ENCODE peak calls at places on chromosomes 3 and 15, in four cellular contexts. O is spleen, U is breast epithelium, S is adrenal gland. Q is an unnamed sample.

GRCh38 chr3:142863965-142864924 is 24.6 kb downstream of the PCOLCE2 start:
- DNase-seq in U (no peak), S (no peak), O (no peak), Q (no peak)

GRCh38 chr3:144142151-144142855 is 170.7 kb downstream of the DIPK2A start:
- DNase-seq in S (no peak), O (no peak), U (no peak), Q (no peak)

GRCh38 chr3:19046440-19046839 is 101.9 kb upstream of the KCNH8 start:
- DNase-seq in O (no peak), U (no peak), S (no peak), Q (no peak)

GRCh38 chr15:71115567-71116351 is 488 bp downstream of the THSD4 start:
- DNase-seq in U (peak; percentile 40), O (no peak), S (peak; percentile 44), Q (no peak)

GRCh38 chr15:70248116-70249025 is 150.7 kb upstream of the TLE3 start:
- DNase-seq in S (no peak), O (peak; percentile 71), U (no peak), Q (peak; percentile 49)

GRCh38 chr3:8984081-8984480 is 20.8 kb upstream of the RAD18 start:
- DNase-seq in O (no peak), S (no peak), U (no peak), Q (no peak)

GRCh38 chr3:57281710-57282109 is 10.8 kb downstream of the ASB14 start:
- DNase-seq in O (no peak), U (no peak), S (no peak), Q (no peak)

GRCh38 chr3:105829879-105830622 is 38.8 kb downstream of the CBLB start:
- DNase-seq in S (no peak), U (no peak), O (no peak), Q (no peak)

GRCh38 chr15:45454825-45455224 is 67.7 kb downstream of the SLC30A4 start:
- DNase-seq in S (peak; percentile 24), O (peak; percentile 92), U (peak; percentile 91), Q (peak; percentile 80)

GRCh38 chr3:155658006-155658405 is 86.9 kb downstream of the PLCH1 start:
- DNase-seq in O (no peak), U (no peak), S (no peak), Q (no peak)

GRCh38 chr3:64235605-64236004 is 10.3 kb upstream of the PRICKLE2 start:
- DNase-seq in U (no peak), S (no peak), O (no peak), Q (no peak)

GRCh38 chr15:63630036-63630751 is 33.0 kb downstream of the FBXL22 start:
- DNase-seq in U (no peak), O (no peak), S (no peak), Q (no peak)

GRCh38 chr3:177832862-177833261 is 635.6 kb upstream of the TBL1XR1 start:
- DNase-seq in O (no peak), U (no peak), S (no peak), Q (no peak)

GRCh38 chr15:60703196-60703933 is 224.4 kb upstream of the ICE2 start:
- DNase-seq in S (no peak), U (no peak), O (no peak), Q (no peak)

GRCh38 chr3:194046995-194047681 is 88.8 kb upstream of the HES1 start:
- DNase-seq in U (peak; percentile 62), S (no peak), O (peak; percentile 86), Q (peak; percentile 80)

GRCh38 chr3:194178693-194179092 is 42.7 kb downstream of the HES1 start:
- DNase-seq in U (peak; percentile 28), O (no peak), S (no peak), Q (no peak)

GRCh38 chr15:99704444-99704838 is 28.8 kb downstream of the LYSMD4 start:
- DNase-seq in O (no peak), U (no peak), S (peak; percentile 36), Q (no peak)

GRCh38 chr3:153599685-153600084 is 437.7 kb downstream of the RAP2B start:
- DNase-seq in U (peak; percentile 18), S (peak; percentile 16), O (no peak), Q (no peak)

GRCh38 chr3:165196577-165197561 is 685 bp upstream of the SLITRK3 start:
- DNase-seq in S (no peak), U (no peak), O (no peak), Q (peak; percentile 64)

GRCh38 chr3:186825294-186825821 is 17.2 kb upstream of the ADIPOQ start:
- DNase-seq in S (no peak), U (no peak), O (peak; percentile 81), Q (no peak)

GRCh38 chr15:23859008-23859407 is 171.9 kb upstream of the NDN start:
- DNase-seq in S (no peak), U (no peak), O (no peak), Q (no peak)

GRCh38 chr15:83323296-83323711 is 38.8 kb upstream of the BNC1 start:
- DNase-seq in O (no peak), S (no peak), U (no peak), Q (no peak)

GRCh38 chr3:143120716-143121239 is 1.2 kb downstream of the CHST2 start:
- DNase-seq in U (no peak), S (no peak), O (peak; percentile 89), Q (no peak)

GRCh38 chr3:11641316-11641682 is 2.4 kb downstream of the VGLL4 start:
- DNase-seq in O (no peak), S (no peak), U (no peak), Q (no peak)

GRCh38 chr3:42498791-42499477 is 3.5 kb upstream of the VIPR1 start:
- DNase-seq in U (peak; percentile 12), O (peak; percentile 51), S (no peak), Q (peak; percentile 38)

GRCh38 chr3:94593531-94594150 is 530.8 kb downstream of the NSUN3 start:
- DNase-seq in S (no peak), O (no peak), U (no peak), Q (no peak)

GRCh38 chr3:12553921-12554391 is 2.9 kb upstream of the MKRN2 start:
- DNase-seq in O (peak; percentile 80), S (peak; percentile 21), U (no peak), Q (no peak)

GRCh38 chr3:110973263-110973895 is 98.2 kb upstream of the NECTIN3 start:
- DNase-seq in O (no peak), S (no peak), U (no peak), Q (no peak)

GRCh38 chr3:110974902-110975301 is 96.7 kb upstream of the NECTIN3 start:
- DNase-seq in U (no peak), O (no peak), S (no peak), Q (no peak)

GRCh38 chr3:110968076-110968475 is 103.5 kb upstream of the NECTIN3 start:
- DNase-seq in S (no peak), U (no peak), O (no peak), Q (no peak)

GRCh38 chr3:110969229-110970211 is 102.1 kb upstream of the NECTIN3 start:
- DNase-seq in S (no peak), U (no peak), O (peak; percentile 64), Q (no peak)

DNA sequence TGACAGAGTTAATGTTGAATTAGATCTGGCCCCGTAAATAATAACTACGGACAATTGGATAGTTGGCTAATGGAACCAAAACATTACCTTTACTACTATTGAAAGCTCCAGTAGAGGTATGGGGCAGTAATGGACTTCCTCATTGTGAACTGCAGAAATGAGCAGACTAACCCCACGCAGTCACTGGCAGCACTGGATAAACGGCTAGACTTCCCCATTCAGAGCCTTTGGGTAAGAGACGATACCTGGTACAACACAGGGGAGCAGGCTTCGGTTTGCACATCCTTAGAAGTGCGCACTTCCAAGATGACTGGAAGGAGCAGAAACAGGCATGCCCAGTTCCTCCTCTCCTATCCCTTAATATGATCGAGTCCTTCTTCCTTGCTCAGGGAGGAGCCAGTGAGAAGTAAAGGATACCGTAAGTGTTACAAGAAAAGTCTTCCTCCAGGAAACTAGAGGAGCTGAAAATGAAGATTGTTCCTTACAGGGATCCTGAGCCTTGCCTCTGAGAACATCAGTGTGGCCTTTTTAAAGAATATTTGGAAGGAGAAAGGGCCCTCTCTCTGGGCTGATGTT is 100.5 kb upstream of the NECTIN3 start:
- DNase-seq in O (peak; percentile 20), S (no peak), U (no peak), Q (no peak)
- TF ChIP-seq POLR2A in O (no peak), S (no peak), U (no peak), Q (no peak)

GRCh38 chr3:48927928-48928327 is 9.3 kb downstream of the ARIH2 start:
- DNase-seq in U (no peak), O (no peak), S (no peak), Q (no peak)

GRCh38 chr3:48931944-48932580 is 13.4 kb downstream of the ARIH2 start:
- DNase-seq in O (no peak), S (no peak), U (no peak), Q (no peak)

GRCh38 chr3:48928679-48929078 is 10.0 kb downstream of the ARIH2 start:
- DNase-seq in U (no peak), S (no peak), O (no peak), Q (no peak)

GRCh38 chr3:48929358-48930035 is 10.9 kb downstream of the ARIH2 start:
- DNase-seq in S (no peak), O (no peak), U (no peak), Q (no peak)

GRCh38 chr3:48930590-48930989 is 11.9 kb downstream of the ARIH2 start:
- DNase-seq in O (no peak), S (no peak), U (no peak), Q (no peak)
- TF ChIP-seq POLR2A in O (no peak), S (no peak), U (no peak), Q (no peak)

DNA sequence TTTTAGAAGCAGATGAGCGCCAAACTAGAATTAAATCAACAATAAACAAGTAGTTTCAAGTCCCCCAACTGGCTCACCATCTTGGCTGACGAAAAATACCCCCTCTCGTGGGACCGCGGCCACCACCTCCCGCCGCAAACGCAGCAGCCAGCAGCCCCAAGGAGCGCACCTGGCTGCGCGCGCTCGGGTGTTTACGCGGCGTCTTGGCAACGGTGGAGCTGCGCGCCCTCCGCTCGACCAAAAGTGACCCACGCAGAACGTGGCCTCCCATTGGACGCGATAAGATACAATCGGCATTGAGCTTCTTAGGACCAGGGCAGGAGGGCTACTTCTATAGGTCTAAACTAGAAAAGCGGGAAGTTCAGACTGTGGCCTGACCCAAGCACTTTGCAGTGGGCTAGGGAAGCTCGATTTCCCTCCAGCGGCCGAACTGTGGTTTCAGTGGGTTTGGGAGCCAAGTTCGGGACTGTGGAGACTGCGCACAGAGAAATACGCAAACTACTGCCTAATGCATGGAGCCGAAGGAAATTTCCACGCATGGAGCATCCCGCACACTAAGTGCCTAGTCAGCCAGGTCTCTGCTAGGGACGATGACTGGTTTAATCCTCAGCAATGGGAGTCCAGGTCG is at the start of gene MNS1:
- DNase-seq in S (peak; percentile 90), U (peak; percentile 91), O (peak; percentile 93), Q (peak; percentile 94)
- TF ChIP-seq POLR2A in S (no peak), U (no peak), O (no peak), Q (no peak)

DNA sequence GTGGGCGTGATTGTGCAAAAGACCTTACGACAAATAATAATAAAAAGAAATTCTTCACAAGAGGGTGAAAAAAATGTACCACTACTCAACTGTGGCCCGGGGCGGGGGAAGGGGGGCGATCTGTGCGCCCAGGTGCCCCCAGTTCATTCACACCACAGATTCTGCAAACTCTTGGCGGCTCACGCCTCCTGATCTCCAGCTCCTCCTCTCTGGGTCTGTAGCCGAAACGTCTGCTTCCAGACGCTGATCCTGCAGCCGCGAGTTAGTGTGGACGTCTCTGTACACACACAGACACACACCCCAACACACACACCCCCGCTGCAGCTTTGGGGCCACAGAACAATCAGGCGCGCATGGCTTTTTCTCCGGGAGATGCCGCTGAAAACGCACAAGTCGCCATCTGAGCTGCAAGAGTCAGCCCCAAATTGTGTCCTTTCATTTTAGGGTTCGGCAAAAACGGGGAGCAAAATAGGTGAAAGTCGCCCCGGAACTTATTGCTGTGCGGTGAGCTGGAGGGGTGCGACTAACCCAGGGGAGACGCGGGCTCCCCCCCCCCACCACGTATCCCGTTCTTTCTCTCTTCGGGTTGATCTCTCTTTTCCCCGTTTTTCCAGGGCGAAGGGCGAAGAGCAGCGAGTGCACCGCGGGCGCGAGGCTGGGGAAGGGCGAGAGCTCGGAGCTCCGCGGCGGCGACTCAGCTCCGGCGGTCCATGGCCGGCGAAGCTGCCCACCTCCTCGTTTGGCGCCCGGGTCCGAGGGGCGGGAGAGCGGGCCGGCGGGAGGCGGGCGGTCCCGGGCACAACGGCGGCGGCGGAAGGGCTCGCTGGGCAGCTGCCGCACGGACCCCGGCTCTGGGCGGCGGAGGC is 503 bp upstream of the WNT5A start:
- DNase-seq in U (peak; percentile 49), S (no peak), O (no peak), Q (peak; percentile 73)
- TF ChIP-seq POLR2A in U (no peak), S (no peak), O (no peak), Q (no peak)

Q was measured in sigmoid colon.